ENCODE peak calls at places on chromosomes 7 and 10, in nine cellular contexts. K, F, Z, L, E, X, B, M and D are unnamed samples.

GRCh38 chr7:97018126-97018601 is 6.5 kb downstream of the DLX5 start:
- DNase-seq in Z (no peak), F (no peak), M (no peak), X (no peak), K (no peak), E (no peak), L (no peak), B (no peak), D (no peak)

GRCh38 chr7:41825927-41826480 is 123.1 kb upstream of the INHBA start:
- DNase-seq in Z (no peak), B (no peak), K (no peak), M (no peak), F (no peak), E (no peak), L (no peak), X (no peak), D (no peak)

GRCh38 chr10:72073677-72074412 is 14.5 kb downstream of the SPOCK2 start:
- DNase-seq in K (peak), L (no peak), Z (no peak), B (no peak), F (no peak), X (no peak), M (no peak), E (no peak), D (no peak)

GRCh38 chr10:12961416-12961815 is 40.1 kb downstream of the CCDC3 start:
- DNase-seq in E (no peak), F (no peak), B (no peak), L (no peak), Z (no peak), X (no peak), M (no peak), K (peak), D (no peak)

GRCh38 chr7:108503112-108504026 is 22.6 kb downstream of the PNPLA8 start:
- DNase-seq in F (no peak), B (no peak), L (no peak), M (no peak), E (no peak), K (no peak), X (no peak), Z (no peak), D (no peak)

GRCh38 chr10:35271086-35271834 is 65.0 kb upstream of the CCNY start:
- DNase-seq in L (no peak), E (no peak), X (no peak), K (no peak), B (no peak), Z (no peak), M (no peak), F (no peak), D (no peak)

GRCh38 chr10:73653701-73654100 is 2.1 kb downstream of the SYNPO2L start:
- DNase-seq in X (no peak), F (no peak), K (no peak), M (no peak), L (peak), Z (no peak), E (peak), B (no peak), D (peak)

GRCh38 chr10:49611815-49612512 is 1.9 kb downstream of the SLC18A3 start:
- DNase-seq in K (no peak), E (no peak), Z (no peak), M (no peak), B (no peak), F (no peak), L (no peak), X (no peak), D (no peak)

GRCh38 chr7:117164578-117164977 is 158.3 kb downstream of the WNT2 start:
- DNase-seq in Z (no peak), E (no peak), K (no peak), X (no peak), M (no peak), F (no peak), B (no peak), L (no peak), D (no peak)

GRCh38 chr10:60466267-60467201 is 76.9 kb upstream of the ANK3 start:
- DNase-seq in B (no peak), F (no peak), E (no peak), Z (no peak), L (no peak), K (no peak), M (no peak), X (no peak), D (no peak)

GRCh38 chr7:132709971-132710567 is 133.8 kb upstream of the PLXNA4 start:
- DNase-seq in F (peak), E (peak), B (peak), Z (no peak), M (no peak), L (no peak), K (no peak), X (peak), D (peak)

GRCh38 chr10:73159038-73159648 is 8.7 kb downstream of the ECD start:
- DNase-seq in M (peak), Z (peak), F (peak), L (peak), X (peak), E (peak), K (peak), B (no peak), D (peak)

GRCh38 chr10:114825513-114826253 is 4.1 kb downstream of the FHIP2A start:
- DNase-seq in Z (no peak), M (no peak), B (no peak), L (no peak), E (peak), K (no peak), F (no peak), X (peak), D (no peak)

GRCh38 chr7:148735141-148735540 is 36.4 kb downstream of the CUL1 start:
- DNase-seq in E (no peak), B (no peak), X (no peak), L (no peak), M (no peak), F (no peak), K (no peak), Z (no peak), D (no peak)

GRCh38 chr10:29648983-29649268 is 14.2 kb upstream of the SVIL start:
- DNase-seq in K (peak), B (no peak), E (peak), X (no peak), L (no peak), Z (no peak), F (no peak), M (no peak), D (no peak)

GRCh38 chr7:21497072-21497471 is 45.8 kb upstream of the DNAH11 start:
- DNase-seq in X (peak), Z (no peak), B (peak), K (no peak), M (no peak), E (no peak), F (no peak), L (no peak), D (no peak)

GRCh38 chr7:27271384-27271783 is 28.8 kb downstream of the EVX1 start:
- DNase-seq in E (no peak), F (no peak), M (no peak), X (no peak), Z (no peak), K (no peak), L (no peak), B (no peak), D (no peak)

GRCh38 chr10:132277311-132277741 is 30.4 kb downstream of the STK32C start:
- DNase-seq in M (peak), B (no peak), L (no peak), X (no peak), E (no peak), F (no peak), K (no peak), Z (no peak), D (no peak)

GRCh38 chr7:76257973-76258372 is 44.5 kb upstream of the HSPB1 start:
- DNase-seq in L (no peak), B (no peak), E (no peak), M (no peak), Z (no peak), X (no peak), F (no peak), K (no peak), D (no peak)

GRCh38 chr7:87474533-87475358 is 734 bp downstream of the ABCB4 start:
- DNase-seq in M (no peak), B (no peak), E (no peak), L (no peak), Z (no peak), X (no peak), F (no peak), K (no peak), D (peak)

GRCh38 chr7:1688542-1688941 is 18.5 kb downstream of the ELFN1 start:
- DNase-seq in L (no peak), B (no peak), X (no peak), M (no peak), F (no peak), E (no peak), Z (no peak), K (no peak), D (no peak)

GRCh38 chr7:18177815-18178660 is 150.4 kb upstream of the PRPS1L1 start:
- DNase-seq in Z (no peak), K (no peak), B (no peak), L (no peak), E (no peak), F (peak), M (peak), X (no peak), D (no peak)

DNA sequence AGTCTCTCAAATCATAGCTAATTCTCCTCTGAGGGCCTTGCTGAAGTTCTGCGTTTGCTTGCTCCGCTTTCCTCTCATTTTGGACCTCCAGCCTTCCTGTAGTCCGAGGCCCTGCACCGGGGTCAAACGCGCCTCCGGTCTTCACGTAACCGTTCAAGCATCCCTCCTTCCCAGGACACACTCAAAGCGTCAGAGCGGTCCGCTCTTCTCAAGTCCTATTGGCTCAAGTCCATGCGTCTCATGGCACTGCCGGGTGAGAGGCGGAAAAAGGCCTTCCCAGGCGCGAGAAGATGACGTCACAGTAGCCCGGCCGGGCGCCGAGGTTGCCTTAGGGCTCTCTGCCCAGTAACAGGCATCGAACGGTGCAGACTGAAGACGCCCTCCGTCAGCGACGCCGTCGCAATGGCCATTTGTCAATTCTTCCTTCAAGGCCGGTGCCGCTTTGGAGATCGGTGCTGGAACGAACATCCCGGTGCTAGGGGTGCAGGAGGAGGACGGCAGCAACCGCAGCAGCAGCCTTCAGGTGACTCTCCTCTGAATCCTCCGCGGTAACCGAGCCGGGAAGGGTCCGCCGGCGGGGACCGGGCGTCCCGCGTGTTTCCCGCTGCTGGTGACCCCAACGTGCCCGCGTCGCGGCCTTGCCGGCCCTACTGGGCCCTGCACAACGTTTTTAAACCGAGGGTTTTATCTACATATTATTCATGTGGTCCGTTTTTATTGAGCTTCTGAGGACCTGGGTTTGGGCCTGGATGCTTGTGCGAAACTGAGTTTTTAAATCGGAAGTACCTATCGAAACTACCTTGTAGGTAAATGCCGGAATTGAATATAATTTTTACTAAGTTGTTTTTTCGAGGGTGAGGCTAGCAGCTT is at the start of gene NUP42:
- DNase-seq in X (peak), K (peak), L (peak), M (peak), B (peak), E (peak), F (peak), Z (peak), D (peak)
- TF ChIP-seq POLR2A in X (peak), K (peak), L (peak), M (peak), B (peak), E (peak), F (no peak), Z (peak), D (peak)

DNA sequence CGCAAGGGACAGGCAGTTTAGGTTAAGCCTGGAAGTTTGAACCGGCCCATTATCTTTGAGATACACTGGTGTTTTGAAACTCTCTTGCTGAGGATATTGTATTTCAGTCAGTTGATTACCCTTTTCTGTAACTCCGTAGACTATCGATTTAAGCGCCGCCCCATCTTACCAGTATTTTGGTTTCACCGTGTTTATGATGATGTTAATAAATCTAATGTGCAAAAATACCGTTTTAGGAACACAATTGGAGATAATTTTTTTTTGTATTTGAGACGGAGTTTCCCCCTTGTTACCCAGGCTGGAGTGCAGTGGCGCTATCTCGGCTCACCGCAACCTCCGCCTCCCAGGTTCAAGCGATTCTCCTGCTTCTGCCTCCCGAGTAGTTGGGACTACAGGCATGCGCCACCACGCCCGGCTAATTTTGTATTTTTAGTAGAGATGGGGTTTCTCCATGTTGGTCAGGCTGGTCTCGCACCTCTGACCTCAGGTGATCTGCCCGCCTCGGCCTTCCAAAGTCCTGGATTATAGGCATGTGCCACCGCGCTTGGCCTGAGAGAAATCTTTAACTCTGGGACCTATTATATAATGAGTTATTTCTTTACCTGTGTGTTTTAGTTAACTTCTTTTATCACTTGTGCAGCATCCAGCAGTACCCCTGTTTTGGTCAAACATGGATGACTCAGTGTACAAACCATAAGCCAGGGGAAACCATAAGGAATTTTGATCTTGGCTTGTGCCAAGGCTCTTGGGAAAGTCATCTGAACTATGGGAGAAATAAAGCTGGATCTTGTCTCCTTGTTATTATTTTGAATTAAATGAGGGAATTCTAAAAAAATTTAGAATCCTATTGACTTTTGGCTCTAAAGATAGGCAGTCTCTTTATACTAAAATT is 23.7 kb upstream of the ZRANB1 start:
- DNase-seq in B (no peak), X (peak), K (no peak), L (no peak), E (no peak), F (no peak), M (no peak), Z (no peak), D (peak)
- TF ChIP-seq POLR2A in B (no peak), X (no peak), K (no peak), L (no peak), E (no peak), F (no peak), M (no peak), Z (no peak), D (peak)

GRCh38 chr7:29564455-29565185 is 985 bp downstream of the PRR15 start:
- DNase-seq in X (peak), B (no peak), M (peak), E (peak), Z (peak), L (peak), K (peak), F (peak), D (peak)
- TF ChIP-seq POLR2A in X (peak), B (no peak), M (no peak), E (no peak), Z (peak), L (no peak), K (peak), F (no peak), D (no peak)

GRCh38 chr10:22651276-22651980 is 63.0 kb downstream of the PIP4K2A start:
- DNase-seq in Z (no peak), X (no peak), F (no peak), K (no peak), B (no peak), E (peak), M (no peak), L (no peak), D (no peak)
- TF ChIP-seq POLR2A in Z (no peak), X (no peak), F (no peak), K (no peak), B (no peak), E (no peak), M (no peak), L (no peak), D (no peak)

DNA sequence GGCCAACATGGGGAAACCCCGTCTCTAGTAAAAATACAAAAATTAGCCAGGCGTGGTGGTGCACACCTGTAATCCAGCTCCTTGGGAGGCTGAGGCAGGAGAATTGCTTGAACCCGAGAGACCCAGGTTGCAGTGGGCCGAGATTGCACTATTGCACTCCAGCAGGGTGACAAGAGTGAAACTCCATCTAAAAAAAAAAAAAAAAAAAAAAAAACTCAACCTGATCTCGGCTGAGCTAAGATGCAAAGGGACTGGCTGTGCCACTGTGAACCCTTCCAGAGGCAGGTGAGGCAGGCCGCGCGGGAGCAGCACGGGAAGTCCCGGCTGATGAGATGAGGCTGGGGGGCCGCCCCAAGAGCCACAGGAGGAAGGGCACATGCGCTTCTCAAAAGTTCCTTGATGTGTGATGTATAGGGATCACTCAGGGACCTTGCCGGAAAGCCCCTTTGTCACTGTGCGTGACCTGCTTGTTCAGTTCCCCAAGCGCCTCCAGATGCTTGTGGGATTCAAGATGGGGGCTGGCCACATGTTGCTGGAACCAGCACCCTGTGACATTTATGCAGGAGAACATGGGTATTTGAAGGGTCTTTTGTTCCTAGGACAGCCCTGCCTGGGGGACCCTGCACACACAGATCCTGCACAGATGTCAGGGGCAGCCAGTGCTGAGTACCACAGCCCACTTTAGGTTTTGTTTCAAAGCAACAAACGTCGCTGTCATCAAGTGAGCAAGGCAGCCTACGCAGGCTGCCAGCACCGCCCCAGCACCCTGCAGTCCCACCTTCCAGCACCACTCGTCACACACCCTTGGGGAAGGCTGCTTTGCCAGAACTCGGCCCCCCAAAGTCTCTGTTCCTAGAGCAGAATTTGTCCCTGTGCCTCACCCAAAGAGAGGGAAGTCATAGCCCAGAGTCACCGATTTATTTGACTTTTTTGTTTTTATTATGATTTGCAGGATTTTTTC is 74.8 kb upstream of the SH2B2 start:
- DNase-seq in M (no peak), B (no peak), F (no peak), L (no peak), X (no peak), Z (no peak), K (no peak), E (no peak), D (no peak)
- TF ChIP-seq POLR2A in M (no peak), B (no peak), F (no peak), L (no peak), X (no peak), Z (no peak), K (no peak), E (no peak), D (no peak)